ENCODE peak calls at places on chromosome 11, in six cellular contexts. L, Y, F, G, T and V are unnamed samples.

GRCh38 chr11:8096575-8096974 is 15.6 kb downstream of the TUB start:
- DNase-seq in T (no peak), Y (no peak), L (no peak), G (no peak), F (no peak), V (no peak)

GRCh38 chr11:45580399-45580798 is 85.0 kb downstream of the CHST1 start:
- DNase-seq in Y (no peak), L (no peak), F (no peak), G (no peak), T (no peak), V (peak)

GRCh38 chr11:119335091-119335654 is 846 bp downstream of the RNF26 start:
- DNase-seq in L (no peak), Y (no peak), G (no peak), F (no peak), T (no peak), V (no peak)

GRCh38 chr11:108774037-108774436 is 109.2 kb downstream of the DDX10 start:
- DNase-seq in F (no peak), G (no peak), Y (no peak), L (no peak), T (no peak), V (no peak)

GRCh38 chr11:65786008-65786785 is 666 bp upstream of the OVOL1 start:
- DNase-seq in G (peak), L (no peak), F (peak), T (no peak), Y (no peak), V (no peak)

GRCh38 chr11:4697583-4697982 is at the start of gene OR51E2:
- DNase-seq in G (no peak), L (no peak), T (peak), Y (no peak), F (no peak), V (no peak)

GRCh38 chr11:1087961-1088926 is 13.6 kb downstream of the MUC2 start:
- DNase-seq in G (peak), L (no peak), F (peak), Y (no peak), T (peak), V (no peak)

GRCh38 chr11:62514151-62514550 is 32.5 kb downstream of the AHNAK start:
- DNase-seq in G (no peak), T (no peak), F (no peak), L (no peak), Y (no peak), V (no peak)

GRCh38 chr11:11821899-11822298 is 19.9 kb upstream of the USP47 start:
- DNase-seq in Y (no peak), T (no peak), G (no peak), F (no peak), L (no peak), V (no peak)

GRCh38 chr11:11931461-11932055 is 76.9 kb downstream of the DKK3 start:
- DNase-seq in F (no peak), T (no peak), G (no peak), Y (no peak), L (no peak), V (peak)

GRCh38 chr11:27468643-27469332 is 3.8 kb downstream of the LGR4 start:
- DNase-seq in Y (no peak), G (no peak), T (no peak), F (no peak), L (no peak), V (peak)

GRCh38 chr11:12182650-12183511 is 72.5 kb downstream of the MICAL2 start:
- DNase-seq in L (no peak), T (no peak), Y (no peak), F (peak), G (no peak), V (peak)

GRCh38 chr11:132056689-132057088 is 686.3 kb downstream of the NTM start:
- DNase-seq in Y (no peak), G (no peak), T (no peak), F (no peak), L (no peak), V (no peak)

GRCh38 chr11:10329935-10330334 is 25.1 kb downstream of the ADM start:
- DNase-seq in T (no peak), G (no peak), L (no peak), Y (no peak), F (no peak), V (peak)

GRCh38 chr11:46420513-46420912 is 28.9 kb upstream of the CHRM4 start:
- DNase-seq in L (no peak), Y (no peak), T (no peak), G (no peak), F (no peak), V (no peak)

GRCh38 chr11:28860898-28861297 is 752.7 kb downstream of the METTL15 start:
- DNase-seq in L (no peak), G (no peak), T (no peak), Y (no peak), F (no peak), V (peak)

GRCh38 chr11:5596611-5597201 is at the start of gene TRIM6:
- DNase-seq in F (peak), T (peak), Y (no peak), G (peak), L (no peak), V (peak)

GRCh38 chr11:107706531-107706930 is 5.3 kb downstream of the SLN start:
- DNase-seq in G (no peak), L (no peak), T (no peak), F (no peak), Y (no peak), V (no peak)

GRCh38 chr11:37442576-37442975 is 844.5 kb upstream of the RAG2 start:
- DNase-seq in G (no peak), L (no peak), T (no peak), Y (no peak), F (no peak), V (no peak)

GRCh38 chr11:132080121-132080520 is 709.7 kb downstream of the NTM start:
- DNase-seq in F (no peak), T (no peak), G (no peak), Y (no peak), L (no peak), V (peak)

GRCh38 chr11:86438685-86439084 is 64.0 kb downstream of the CCDC81 start:
- DNase-seq in Y (no peak), G (no peak), L (no peak), T (no peak), F (no peak), V (peak)

GRCh38 chr11:86442827-86443226 is 68.1 kb downstream of the CCDC81 start:
- DNase-seq in F (no peak), Y (no peak), L (no peak), T (no peak), G (no peak), V (no peak)

GRCh38 chr11:86440305-86440716 is 65.6 kb downstream of the CCDC81 start:
- DNase-seq in G (no peak), L (no peak), Y (no peak), F (peak), T (no peak), V (no peak)

GRCh38 chr11:86442420-86442819 is 67.7 kb downstream of the CCDC81 start:
- DNase-seq in F (no peak), L (no peak), T (no peak), Y (no peak), G (no peak), V (no peak)

DNA sequence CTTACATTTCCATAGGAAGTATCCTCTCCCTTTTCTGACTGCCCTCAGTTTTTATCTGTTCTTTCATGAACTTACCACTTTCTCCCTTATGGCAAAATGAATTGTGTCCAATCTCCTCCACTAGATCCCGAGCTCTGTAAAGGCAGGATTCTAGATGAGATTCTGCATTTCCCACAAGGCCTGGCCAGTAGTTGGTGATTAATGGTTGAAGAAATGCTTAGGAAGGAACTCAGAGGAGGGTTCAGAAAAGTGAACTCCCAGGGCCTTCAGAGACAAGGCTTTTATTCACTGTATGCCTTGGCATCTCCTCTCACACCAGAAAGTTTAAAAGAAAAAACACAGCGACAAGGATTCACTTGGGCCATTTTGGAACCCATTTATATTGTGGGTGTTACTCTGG is 66.2 kb downstream of the CCDC81 start:
- DNase-seq in Y (no peak), L (no peak), F (no peak), T (no peak), G (no peak), V (no peak)
- H3K27ac ChIP-seq in Y (no peak), L (no peak), F (no peak), T (no peak), G (no peak), V (no peak)

DNA sequence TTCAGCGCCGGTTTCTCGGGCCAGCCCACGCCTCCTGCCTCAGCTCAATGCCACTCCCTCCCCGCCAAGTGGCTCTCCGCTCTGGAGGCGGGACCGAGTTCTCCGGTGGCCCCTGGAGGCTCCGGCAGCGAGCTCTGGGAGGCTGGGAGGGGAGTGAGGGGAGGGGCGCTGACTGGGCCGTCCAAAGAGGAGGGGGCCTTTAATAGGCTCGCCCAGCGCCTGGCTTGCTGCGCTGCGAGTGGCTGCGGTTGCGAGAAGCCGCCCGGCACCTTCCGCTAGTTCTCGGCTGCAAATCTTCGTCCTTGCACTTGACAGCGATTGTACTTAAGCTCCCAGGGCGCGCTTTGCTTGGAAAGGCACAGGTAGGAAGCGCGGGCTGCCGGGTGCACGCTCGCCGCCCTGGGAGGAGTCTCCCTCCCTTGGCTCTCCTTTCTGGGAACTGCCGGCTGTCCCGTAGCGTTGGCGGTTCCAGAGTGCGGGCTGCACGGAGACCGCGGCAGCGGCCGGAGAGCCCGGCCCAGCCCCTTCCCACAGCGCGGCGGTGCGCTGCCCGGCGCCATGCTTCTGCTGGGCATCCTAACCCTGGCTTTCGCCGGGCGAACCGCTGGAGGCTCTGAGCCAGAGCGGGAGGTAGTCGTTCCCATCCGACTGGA is at the start of gene ADAMTS15:
- DNase-seq in G (peak), Y (no peak), F (peak), T (peak), L (no peak), V (peak)
- H3K27ac ChIP-seq in G (peak), Y (no peak), F (peak), T (peak), L (peak), V (peak)

GRCh38 chr11:94656968-94657367 is 89.8 kb downstream of the PIWIL4 start:
- DNase-seq in T (no peak), Y (no peak), L (no peak), F (no peak), G (no peak), V (no peak)

GRCh38 chr11:94653561-94653960 is 86.4 kb downstream of the PIWIL4 start:
- DNase-seq in L (no peak), Y (no peak), T (no peak), F (no peak), G (no peak), V (no peak)

GRCh38 chr11:94654201-94654600 is 87.0 kb downstream of the PIWIL4 start:
- DNase-seq in G (no peak), F (no peak), L (no peak), Y (no peak), T (no peak), V (no peak)

GRCh38 chr11:94655951-94656350 is 88.8 kb downstream of the PIWIL4 start:
- DNase-seq in F (no peak), T (no peak), L (no peak), G (no peak), Y (no peak), V (no peak)

DNA sequence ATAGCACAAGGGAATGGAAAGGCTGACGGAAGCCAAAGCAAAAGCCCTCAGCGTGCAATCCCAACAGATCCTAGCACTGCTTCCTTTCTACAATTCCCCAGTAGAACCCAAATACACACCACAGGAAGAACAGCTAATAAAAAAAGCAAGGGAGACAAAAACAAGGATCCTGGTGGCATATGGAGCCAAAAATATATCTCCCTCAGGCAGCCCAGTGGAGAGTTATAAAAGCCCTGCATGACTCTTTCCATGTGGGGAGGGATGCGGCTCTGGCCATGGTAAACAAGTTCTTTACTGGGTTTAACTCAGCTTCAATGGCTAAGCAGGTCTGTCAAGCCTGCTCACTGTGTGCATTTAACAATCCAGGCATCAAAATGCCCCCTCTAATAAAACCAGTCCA is 88.1 kb downstream of the PIWIL4 start:
- DNase-seq in L (no peak), Y (no peak), G (no peak), F (no peak), T (no peak), V (no peak)
- H3K27ac ChIP-seq in L (no peak), Y (no peak), G (no peak), F (no peak), T (no peak), V (no peak)

GRCh38 chr11:83191986-83192385 is 1.5 kb upstream of the ANKRD42 start:
- DNase-seq in T (no peak), F (no peak), L (no peak), G (no peak), Y (no peak), V (no peak)
- H3K27ac ChIP-seq in T (peak), F (peak), L (peak), G (no peak), Y (no peak), V (no peak)

GRCh38 chr11:71934213-71934612 is 5.4 kb downstream of the RNF121 start:
- DNase-seq in T (no peak), G (no peak), Y (no peak), F (no peak), L (no peak), V (no peak)
- H3K27ac ChIP-seq in T (no peak), G (no peak), Y (no peak), F (no peak), L (no peak), V (no peak)